ENCODE peak calls at places on chromosome 10, in six cellular contexts. U is hypothalamus, C is ELR, B is GF-D8, P is esophagus squamous epithelium, K is NCI-H510A treated with DMSO at 0.1 percent for 48 hours. Z is an unnamed sample.

GRCh38 chr10:87915989-87916388 is 52.6 kb downstream of the PTEN start:
- DNase-seq in B (peak), C (peak), K (no peak), U (no peak), P (no peak), Z (no peak)

GRCh38 chr10:73529089-73529832 is 33.4 kb upstream of the PPP3CB start:
- DNase-seq in U (no peak), K (peak), P (no peak), C (peak), B (peak), Z (no peak)

GRCh38 chr10:62250594-62251198 is 17.9 kb downstream of the RTKN2 start:
- DNase-seq in B (no peak), K (no peak), U (no peak), C (peak), P (no peak), Z (no peak)

GRCh38 chr10:70378122-70378521 is 4.3 kb downstream of the LRRC20 start:
- DNase-seq in P (no peak), B (no peak), U (no peak), K (peak), C (peak), Z (no peak)

GRCh38 chr10:83516788-83517187 is 622.5 kb upstream of the GHITM start:
- DNase-seq in K (no peak), B (no peak), U (no peak), C (no peak), P (no peak), Z (no peak)

GRCh38 chr10:80468002-80468401 is 13.9 kb downstream of the TSPAN14 start:
- DNase-seq in B (no peak), P (no peak), C (no peak), K (peak), U (no peak), Z (peak)

GRCh38 chr10:91511549-91512330 is 101.6 kb downstream of the HECTD2 start:
- DNase-seq in K (no peak), C (peak), P (no peak), U (no peak), B (no peak), Z (no peak)

GRCh38 chr10:52322941-52323340 is 8.9 kb downstream of the DKK1 start:
- DNase-seq in U (no peak), C (peak), B (no peak), P (no peak), K (no peak), Z (no peak)

GRCh38 chr10:86083206-86083605 is 283.4 kb downstream of the GRID1 start:
- DNase-seq in B (no peak), C (no peak), K (no peak), U (no peak), P (no peak), Z (no peak)

GRCh38 chr10:51214207-51214896 is 140.1 kb downstream of the PRKG1 start:
- DNase-seq in P (no peak), U (no peak), C (no peak), B (no peak), K (no peak), Z (no peak)

GRCh38 chr10:69146756-69147155 is 22.8 kb downstream of the VPS26A start:
- DNase-seq in U (no peak), P (no peak), B (peak), C (no peak), K (no peak), Z (no peak)

GRCh38 chr10:97640868-97641811 is 669 bp downstream of the PI4K2A start:
- DNase-seq in K (peak), P (no peak), C (peak), U (no peak), B (no peak), Z (no peak)

GRCh38 chr10:21002097-21002878 is 105.2 kb upstream of the NEBL start:
- DNase-seq in U (no peak), B (no peak), P (no peak), K (no peak), C (no peak), Z (no peak)

GRCh38 chr10:77637474-77637985 is at the start of gene KCNMA1:
- DNase-seq in B (no peak), U (no peak), P (no peak), C (peak), K (peak), Z (peak)

GRCh38 chr10:100043796-100044195 is 34.0 kb upstream of the DNMBP start:
- DNase-seq in P (no peak), U (no peak), C (peak), B (no peak), K (no peak), Z (no peak)

GRCh38 chr10:43117777-43118583 is 20.3 kb upstream of the CSGALNACT2 start:
- DNase-seq in K (no peak), U (no peak), C (no peak), B (no peak), P (no peak), Z (peak)

GRCh38 chr10:91344117-91344856 is 65.9 kb upstream of the HECTD2 start:
- DNase-seq in K (no peak), U (no peak), P (no peak), B (no peak), C (no peak), Z (no peak)

GRCh38 chr10:100723180-100723579 is 22.2 kb upstream of the PAX2 start:
- DNase-seq in U (no peak), B (no peak), C (no peak), K (no peak), P (no peak), Z (no peak)

GRCh38 chr10:31757374-31757773 is 171.3 kb downstream of the ARHGAP12 start:
- DNase-seq in K (no peak), B (no peak), C (no peak), P (no peak), U (no peak), Z (no peak)

GRCh38 chr10:91537614-91538383 is 95.1 kb downstream of the PPP1R3C start:
- DNase-seq in K (no peak), B (no peak), C (no peak), U (no peak), P (no peak), Z (no peak)

GRCh38 chr10:127472976-127473375 is 76.1 kb upstream of the NPS start:
- DNase-seq in U (no peak), P (no peak), K (no peak), B (no peak), C (no peak), Z (no peak)

Z was measured in posterior cingulate gyrus.